ENCODE peak calls at places on chromosomes 7 and 10, in four cellular contexts. One of them, this sample, is unnamed.

GRCh38 chr10:97483526-97483925 is 14.7 kb downstream of the MMS19 start:
- DNase-seq in cardiac muscle cell: no peak
- DNase-seq in CD4-positive, CD25-positive, alpha-beta regulatory T cell: no peak
- DNase-seq in body of pancreas: no peak
- DNase-seq in this sample: no peak

GRCh38 chr7:19353158-19353557 is 207.9 kb upstream of the FERD3L start:
- DNase-seq in CD4-positive, CD25-positive, alpha-beta regulatory T cell: no peak
- DNase-seq in body of pancreas: no peak
- DNase-seq in cardiac muscle cell: no peak
- DNase-seq in this sample: peak; percentile 28

GRCh38 chr10:61195219-61195618 is 251.2 kb upstream of the RHOBTB1 start:
- DNase-seq in body of pancreas: no peak
- DNase-seq in cardiac muscle cell: no peak
- DNase-seq in CD4-positive, CD25-positive, alpha-beta regulatory T cell: no peak
- DNase-seq in this sample: no peak

GRCh38 chr7:3552499-3552898 is 251.4 kb downstream of the SDK1 start:
- DNase-seq in CD4-positive, CD25-positive, alpha-beta regulatory T cell: no peak
- DNase-seq in cardiac muscle cell: no peak
- DNase-seq in body of pancreas: no peak
- DNase-seq in this sample: no peak

GRCh38 chr7:36723951-36724664 is at the start of gene AOAH:
- DNase-seq in body of pancreas: peak; percentile 76
- DNase-seq in cardiac muscle cell: no peak
- DNase-seq in CD4-positive, CD25-positive, alpha-beta regulatory T cell: peak; percentile 90
- DNase-seq in this sample: no peak

GRCh38 chr7:15007507-15007906 is 105.0 kb upstream of the DGKB start:
- DNase-seq in body of pancreas: no peak
- DNase-seq in CD4-positive, CD25-positive, alpha-beta regulatory T cell: no peak
- DNase-seq in cardiac muscle cell: peak; percentile 5
- DNase-seq in this sample: no peak

GRCh38 chr10:10854715-10855114 is 163.0 kb upstream of the CELF2 start:
- DNase-seq in body of pancreas: no peak
- DNase-seq in cardiac muscle cell: no peak
- DNase-seq in CD4-positive, CD25-positive, alpha-beta regulatory T cell: no peak
- DNase-seq in this sample: no peak

GRCh38 chr10:22319559-22320558 is 1.0 kb upstream of the BMI1 start:
- DNase-seq in body of pancreas: no peak
- DNase-seq in cardiac muscle cell: no peak
- DNase-seq in CD4-positive, CD25-positive, alpha-beta regulatory T cell: no peak
- DNase-seq in this sample: no peak

GRCh38 chr7:67453580-67453979 is 456.9 kb downstream of the TYW1 start:
- DNase-seq in body of pancreas: no peak
- DNase-seq in cardiac muscle cell: peak; percentile 21
- DNase-seq in CD4-positive, CD25-positive, alpha-beta regulatory T cell: no peak
- DNase-seq in this sample: no peak

GRCh38 chr7:33067921-33068320 is 5.3 kb upstream of the NT5C3A start:
- DNase-seq in CD4-positive, CD25-positive, alpha-beta regulatory T cell: no peak
- DNase-seq in cardiac muscle cell: no peak
- DNase-seq in body of pancreas: no peak
- DNase-seq in this sample: no peak

GRCh38 chr7:147052818-147053217 is 936.2 kb downstream of the CNTNAP2 start:
- DNase-seq in CD4-positive, CD25-positive, alpha-beta regulatory T cell: no peak
- DNase-seq in cardiac muscle cell: no peak
- DNase-seq in body of pancreas: no peak
- DNase-seq in this sample: no peak

GRCh38 chr7:33792547-33793105 is 112.7 kb upstream of the BMPER start:
- DNase-seq in cardiac muscle cell: no peak
- DNase-seq in body of pancreas: no peak
- DNase-seq in CD4-positive, CD25-positive, alpha-beta regulatory T cell: no peak
- DNase-seq in this sample: no peak

GRCh38 chr10:127911218-127911866 is 4.4 kb downstream of the PTPRE start:
- DNase-seq in cardiac muscle cell: no peak
- DNase-seq in body of pancreas: no peak
- DNase-seq in CD4-positive, CD25-positive, alpha-beta regulatory T cell: no peak
- DNase-seq in this sample: no peak

GRCh38 chr10:49696311-49696710 is 16.9 kb downstream of the C10orf53 start:
- DNase-seq in body of pancreas: no peak
- DNase-seq in cardiac muscle cell: no peak
- DNase-seq in CD4-positive, CD25-positive, alpha-beta regulatory T cell: no peak
- DNase-seq in this sample: no peak
- H3K27me3 ChIP-seq in body of pancreas: no peaks in the 10 kb centered on the region
- H3K27me3 ChIP-seq in cardiac muscle cell: peaks cover 69% of the 10 kb centered on the region
- H3K27me3 ChIP-seq in CD4-positive, CD25-positive, alpha-beta regulatory T cell: peaks cover 6% of the 10 kb centered on the region
- H3K27me3 ChIP-seq in this sample: peaks cover 26% of the 10 kb centered on the region

DNA sequence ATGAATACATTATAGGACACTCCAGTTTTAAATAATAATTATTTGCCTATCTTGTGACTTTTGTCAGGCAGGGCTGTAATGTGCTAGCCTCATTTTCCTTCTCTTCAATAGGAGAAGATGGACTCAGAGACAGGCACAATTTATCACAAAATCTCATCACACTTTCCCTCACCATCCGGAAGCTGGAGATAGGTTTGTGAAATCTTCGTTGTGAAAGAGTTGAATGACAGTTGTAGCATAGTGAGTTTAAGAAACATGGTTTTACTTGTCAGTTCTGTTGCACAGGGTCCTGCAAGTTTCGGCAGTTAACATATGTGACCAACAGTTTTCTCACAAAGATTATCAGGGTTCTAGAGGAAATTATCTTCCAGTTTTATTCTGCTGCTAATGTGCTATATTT is 37.7 kb upstream of the MAP3K8 start:
- DNase-seq in CD4-positive, CD25-positive, alpha-beta regulatory T cell: no peak
- DNase-seq in body of pancreas: no peak
- DNase-seq in cardiac muscle cell: no peak
- DNase-seq in this sample: no peak
- H3K27ac ChIP-seq in CD4-positive, CD25-positive, alpha-beta regulatory T cell: no peak overlapping the region
- H3K27ac ChIP-seq in body of pancreas: no peak overlapping the region
- H3K27ac ChIP-seq in cardiac muscle cell: no peak overlapping the region
- H3K27ac ChIP-seq in this sample: no peak overlapping the region

DNA sequence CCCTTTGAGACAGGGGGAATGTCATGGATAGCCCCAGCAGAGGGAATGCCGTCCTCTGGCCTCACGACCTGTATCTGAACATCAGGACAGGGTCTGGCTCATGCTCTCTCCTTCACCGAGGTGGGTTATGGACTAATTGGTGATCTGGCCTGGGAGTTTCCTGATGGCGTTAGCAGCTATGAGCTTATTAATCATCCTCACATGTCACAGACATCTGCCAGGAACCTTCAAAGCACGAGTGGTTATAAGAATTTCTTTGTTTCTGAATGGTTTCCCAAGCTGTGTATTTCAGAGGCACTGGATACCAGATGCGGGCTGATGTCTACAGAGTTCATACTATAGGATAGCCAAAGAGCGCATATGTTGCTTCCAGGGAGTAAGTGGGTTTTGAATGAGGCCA is 6.9 kb downstream of the CPA4 start:
- DNase-seq in cardiac muscle cell: no peak
- DNase-seq in CD4-positive, CD25-positive, alpha-beta regulatory T cell: no peak
- DNase-seq in body of pancreas: no peak
- DNase-seq in this sample: no peak
- H3K27me3 ChIP-seq in cardiac muscle cell: no peaks in the 10 kb centered on the region
- H3K27me3 ChIP-seq in CD4-positive, CD25-positive, alpha-beta regulatory T cell: peaks cover 7% of the 10 kb centered on the region
- H3K27me3 ChIP-seq in body of pancreas: no peaks in the 10 kb centered on the region
- H3K27me3 ChIP-seq in this sample: no peaks in the 10 kb centered on the region

DNA sequence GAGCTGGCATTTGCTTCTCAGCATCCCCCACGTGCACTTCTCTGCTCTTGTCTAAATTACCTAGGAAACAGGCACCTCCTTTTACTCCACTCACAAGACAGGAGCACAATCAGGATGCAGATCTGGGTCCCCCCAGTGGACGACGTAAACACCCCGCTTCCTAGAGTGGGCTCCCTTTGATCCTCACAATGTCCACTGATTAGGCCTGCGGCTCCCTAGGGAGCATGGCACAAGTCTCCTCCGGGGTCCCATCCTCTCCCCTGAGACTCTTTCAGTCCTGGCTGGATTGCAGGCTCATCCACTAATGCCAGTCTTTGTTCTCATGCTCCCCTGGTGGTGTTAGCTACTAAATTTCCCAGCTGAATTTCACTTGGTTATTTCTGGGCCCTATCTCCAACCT is 98.3 kb downstream of the GLI3 start:
- DNase-seq in CD4-positive, CD25-positive, alpha-beta regulatory T cell: no peak
- DNase-seq in cardiac muscle cell: no peak
- DNase-seq in body of pancreas: no peak
- DNase-seq in this sample: no peak
- H3K27ac ChIP-seq in CD4-positive, CD25-positive, alpha-beta regulatory T cell: no peak overlapping the region
- H3K27ac ChIP-seq in cardiac muscle cell: peak overlapping the region; percentile 32
- H3K27ac ChIP-seq in body of pancreas: no peak overlapping the region
- H3K27ac ChIP-seq in this sample: no peak overlapping the region

This sample was measured in SJSA1.